ENCODE peak calls at places on chromosomes 13 and 19, in ten cellular contexts. P is neural progenitor cell; B is ascending aorta; U is BE2C; M is WERI-Rb-1; D is CD4-positive, alpha-beta T cell; Q is stimulated activated CD4-positive, alpha-beta T cell treated with anti-CD3 and anti-CD28 coated beads, Interleukin-4, amount 100 ng/mL, for 1 hour; E is germinal center; G is lung microvascular endothelial cell; X is lung. F is an unnamed sample.

GRCh38 chr13:114004416-114005205 is 30.7 kb upstream of the C13orf46 start:
- DNase-seq in X (no peak), E (no peak), B (peak), P (no peak), G (peak), U (peak), M (no peak), D (no peak), Q (no peak), F (peak)

GRCh38 chr13:114102521-114103288 is 29.7 kb downstream of the RASA3 start:
- DNase-seq in G (no peak), D (no peak), E (no peak), X (no peak), Q (no peak), M (peak), B (no peak), P (no peak), U (peak), F (no peak)

GRCh38 chr19:53978975-53979801 is 12.2 kb upstream of the CACNG6 start:
- DNase-seq in G (no peak), X (no peak), E (no peak), B (no peak), Q (no peak), P (no peak), D (no peak), U (no peak), M (no peak), F (no peak)

GRCh38 chr19:47093841-47094240 is 19.7 kb downstream of the ZC3H4 start:
- DNase-seq in X (no peak), D (no peak), M (no peak), G (no peak), E (no peak), B (no peak), Q (no peak), P (no peak), U (no peak), F (no peak)

GRCh38 chr13:42170029-42170428 is 101.9 kb upstream of the AKAP11 start:
- DNase-seq in G (no peak), E (no peak), M (no peak), B (no peak), D (no peak), Q (no peak), P (peak), U (no peak), X (no peak), F (no peak)

GRCh38 chr13:110379905-110380341 is 72.8 kb downstream of the COL4A2 start:
- DNase-seq in X (no peak), G (no peak), D (no peak), P (peak), E (no peak), M (no peak), Q (no peak), B (no peak), U (no peak), F (no peak)

GRCh38 chr13:35848868-35849644 is 282.1 kb downstream of the DCLK1 start:
- DNase-seq in U (no peak), B (no peak), M (no peak), Q (no peak), G (no peak), X (no peak), E (no peak), P (no peak), D (no peak), F (no peak)

GRCh38 chr19:17764348-17764747 is 13.1 kb downstream of the FCHO1 start:
- DNase-seq in M (no peak), E (no peak), P (no peak), D (no peak), Q (no peak), X (no peak), U (no peak), B (no peak), G (no peak), F (no peak)

GRCh38 chr19:41696402-41697197 is 8.5 kb upstream of the CEACAM7 start:
- DNase-seq in P (no peak), G (peak), U (no peak), X (no peak), Q (no peak), D (no peak), B (peak), M (no peak), E (no peak), F (peak)

GRCh38 chr19:45061965-45062364 is 14.3 kb downstream of the ZNF296 start:
- DNase-seq in P (no peak), E (no peak), D (no peak), G (no peak), B (no peak), M (no peak), Q (no peak), U (no peak), X (no peak), F (no peak)

GRCh38 chr19:17235618-17236413 is 9.8 kb downstream of the OCEL1 start:
- DNase-seq in E (peak), G (peak), D (peak), Q (peak), P (peak), U (peak), M (peak), B (peak), X (peak), F (peak)

GRCh38 chr13:44259045-44260042 is 114.3 kb upstream of the SERP2 start:
- DNase-seq in B (peak), U (peak), G (no peak), D (peak), Q (peak), P (no peak), M (no peak), E (peak), X (peak), F (peak)

GRCh38 chr19:12991296-12991695 is 4.0 kb upstream of the NFIX start:
- DNase-seq in G (no peak), U (no peak), P (no peak), D (no peak), X (no peak), M (no peak), E (no peak), Q (no peak), B (no peak), F (no peak)

GRCh38 chr13:113926951-113927660 is 46.8 kb downstream of the C13orf46 start:
- DNase-seq in E (no peak), X (no peak), D (no peak), G (no peak), U (peak), B (peak), M (peak), Q (no peak), P (no peak), F (no peak)

GRCh38 chr13:72194531-72194930 is 327.5 kb upstream of the DACH1 start:
- DNase-seq in E (no peak), D (no peak), P (no peak), B (no peak), X (no peak), M (no peak), Q (no peak), G (no peak), U (peak), F (no peak)

GRCh38 chr19:13277104-13277809 is 127.0 kb downstream of the IER2 start:
- DNase-seq in G (peak), Q (peak), D (peak), B (peak), P (peak), E (peak), U (peak), X (peak), M (peak), F (peak)

GRCh38 chr19:11088508-11089253 is 582 bp upstream of the LDLR start:
- DNase-seq in D (no peak), G (no peak), E (no peak), P (no peak), M (no peak), X (no peak), Q (no peak), U (no peak), B (peak), F (no peak)

GRCh38 chr13:96003304-96003703 is 49.9 kb downstream of the UGGT2 start:
- DNase-seq in E (no peak), B (no peak), Q (no peak), P (no peak), D (no peak), G (no peak), U (no peak), X (no peak), M (no peak), F (no peak)

F was measured in K562.